ENCODE peak calls at places on chromosomes 7 and 10, in ten cellular contexts. S is AG08396; L is HT-29; N is stimulated activated CD8-positive, alpha-beta memory T cell treated with anti-CD3 and anti-CD28 coated beads, Interleukin-15, amount 100 ng/mL, for 24 hours; V is activated T-cell treated with anti-CD3 and anti-CD28 coated beads for 24 hours; P is left ventricle myocardium inferior; I is fibroblast of pulmonary artery; Y is IMR-90; U is globus pallidus; G is stimulated activated CD4-positive, alpha-beta T cell treated with anti-CD3 and anti-CD28 coated beads, Interleukin-1b, Interleukin-23, amount 100 ng/mL, for 4 hours. Z is an unnamed sample.

GRCh38 chr7:134903073-134903790 is 83.1 kb upstream of the AGBL3 start:
- DNase-seq in S (no peak), L (no peak), N (no peak), V (no peak), P (no peak), I (no peak), Y (no peak), U (no peak), G (no peak), Z (no peak)

GRCh38 chr7:4836206-4836661 is 25.6 kb downstream of the PAPOLB start:
- DNase-seq in S (no peak), L (no peak), N (no peak), V (no peak), P (no peak), I (no peak), Y (no peak), U (no peak), G (no peak), Z (no peak)

GRCh38 chr7:95686109-95686508 is 86.2 kb upstream of the DYNC1I1 start:
- DNase-seq in S (peak; percentile 21), L (peak; percentile 71), N (no peak), V (no peak), P (peak; percentile 19), I (peak; percentile 89), Y (peak; percentile 39), U (peak; percentile 84), G (no peak), Z (no peak)

GRCh38 chr7:134905375-134905774 is 80.9 kb upstream of the AGBL3 start:
- DNase-seq in S (peak; percentile 71), L (no peak), N (no peak), V (no peak), P (peak; percentile 31), I (peak; percentile 95), Y (peak; percentile 96), U (no peak), G (no peak), Z (no peak)

GRCh38 chr7:30028749-30029635 is 780 bp downstream of the PLEKHA8 start:
- DNase-seq in S (no peak), L (peak; percentile 67), N (no peak), V (no peak), P (peak; percentile 56), I (peak; percentile 37), Y (peak; percentile 19), U (peak; percentile 50), G (no peak), Z (peak; percentile 28)

GRCh38 chr7:94697671-94697994 is 41.7 kb upstream of the SGCE start:
- DNase-seq in S (peak; percentile 12), L (no peak), N (no peak), V (no peak), P (no peak), I (no peak), Y (no peak), U (no peak), G (no peak), Z (no peak)

GRCh38 chr7:148540041-148540738 is 50.4 kb upstream of the C7orf33 start:
- DNase-seq in S (peak; percentile 88), L (no peak), N (no peak), V (no peak), P (peak; percentile 65), I (peak; percentile 56), Y (peak; percentile 59), U (no peak), G (no peak), Z (no peak)

GRCh38 chr7:22325671-22326070 is 31.3 kb downstream of the RAPGEF5 start:
- DNase-seq in S (no peak), L (no peak), N (no peak), V (no peak), P (no peak), I (no peak), Y (no peak), U (no peak), G (no peak), Z (no peak)

GRCh38 chr10:88981435-88981834 is 9.2 kb upstream of the FAS start:
- DNase-seq in S (no peak), L (no peak), N (no peak), V (no peak), P (no peak), I (no peak), Y (no peak), U (no peak), G (no peak), Z (no peak)

GRCh38 chr7:55078465-55079372 is 59.9 kb downstream of the EGFR start:
- DNase-seq in S (no peak), L (peak; percentile 87), N (no peak), V (no peak), P (no peak), I (no peak), Y (no peak), U (no peak), G (no peak), Z (no peak)

GRCh38 chr7:157432541-157432956 is 95.7 kb downstream of the DNAJB6 start:
- DNase-seq in S (peak; percentile 87), L (peak; percentile 68), N (no peak), V (no peak), P (no peak), I (peak; percentile 78), Y (peak; percentile 68), U (no peak), G (no peak), Z (peak; percentile 65)

GRCh38 chr10:29840516-29841276 is 205.9 kb upstream of the SVIL start:
- DNase-seq in S (no peak), L (peak; percentile 70), N (no peak), V (no peak), P (no peak), I (no peak), Y (no peak), U (no peak), G (no peak), Z (no peak)

GRCh38 chr7:116776610-116777289 is 85.6 kb upstream of the CAPZA2 start:
- DNase-seq in S (peak; percentile 40), L (peak; percentile 95), N (no peak), V (no peak), P (no peak), I (peak; percentile 76), Y (peak; percentile 85), U (no peak), G (no peak), Z (no peak)

GRCh38 chr10:13939391-13939790 is 352.6 kb downstream of the PRPF18 start:
- DNase-seq in S (no peak), L (no peak), N (no peak), V (no peak), P (no peak), I (peak; percentile 58), Y (peak; percentile 41), U (no peak), G (no peak), Z (no peak)

GRCh38 chr10:75399461-75400162 is 2.0 kb downstream of the ZNF503 start:
- DNase-seq in S (peak; percentile 80), L (peak; percentile 71), N (no peak), V (no peak), P (peak; percentile 88), I (peak; percentile 86), Y (peak; percentile 69), U (peak; percentile 63), G (peak; percentile 34), Z (peak; percentile 80)

GRCh38 chr7:103752995-103753394 is 236.5 kb downstream of the RELN start:
- DNase-seq in S (no peak), L (peak; percentile 54), N (no peak), V (no peak), P (no peak), I (peak; percentile 10), Y (peak; percentile 27), U (no peak), G (no peak), Z (no peak)

GRCh38 chr7:6579446-6579845 is 2.2 kb downstream of the ZDHHC4 start:
- DNase-seq in S (peak; percentile 34), L (peak; percentile 33), N (no peak), V (no peak), P (no peak), I (peak; percentile 21), Y (peak; percentile 42), U (no peak), G (no peak), Z (no peak)

GRCh38 chr7:128707752-128708151 is 31.4 kb upstream of the CALU start:
- DNase-seq in S (no peak), L (no peak), N (no peak), V (no peak), P (no peak), I (no peak), Y (no peak), U (no peak), G (no peak), Z (no peak)

Z was measured in mesothelial cell of epicardium.